ENCODE peak calls at places on chromosomes 4 and X, in four cellular contexts. One of them, this sample, is unnamed.

GRCh38 chr4:56986952-56987351 is 8.3 kb downstream of the POLR2B start:
- DNase-seq in lung: no peak
- DNase-seq in KG1: no peak
- DNase-seq in KBM-7: no peak
- DNase-seq in this sample: no peak

GRCh38 chrX:139766545-139766983 is 58.6 kb upstream of the MCF2 start:
- DNase-seq in lung: no peak
- DNase-seq in KG1: no peak
- DNase-seq in KBM-7: peak; percentile 79
- DNase-seq in this sample: no peak

GRCh38 chr4:69832326-69833030 is 27.5 kb downstream of the SULT1E1 start:
- DNase-seq in lung: no peak
- DNase-seq in KG1: no peak
- DNase-seq in KBM-7: peak; percentile 59
- DNase-seq in this sample: no peak

GRCh38 chr4:55475394-55476243 is 71.1 kb downstream of the CLOCK start:
- DNase-seq in lung: no peak
- DNase-seq in KG1: no peak
- DNase-seq in KBM-7: no peak
- DNase-seq in this sample: no peak

GRCh38 chrX:69232945-69233344 is 67.7 kb upstream of the PJA1 start:
- DNase-seq in lung: no peak
- DNase-seq in KG1: no peak
- DNase-seq in KBM-7: no peak
- DNase-seq in this sample: no peak

GRCh38 chrX:73668779-73669178 is 105.8 kb downstream of the CHIC1 start:
- DNase-seq in lung: no peak
- DNase-seq in KG1: no peak
- DNase-seq in KBM-7: no peak
- DNase-seq in this sample: no peak

GRCh38 chrX:13695601-13696115 is 6.7 kb downstream of the RAB9A start:
- DNase-seq in lung: no peak
- DNase-seq in KG1: no peak
- DNase-seq in KBM-7: peak; percentile 83
- DNase-seq in this sample: no peak

GRCh38 chr4:69115851-69116213 is 19.6 kb downstream of the UGT2B7 start:
- DNase-seq in lung: no peak
- DNase-seq in KG1: no peak
- DNase-seq in KBM-7: no peak
- DNase-seq in this sample: no peak

GRCh38 chrX:130118396-130118795 is 8.1 kb upstream of the ELF4 start:
- DNase-seq in lung: no peak
- DNase-seq in KG1: no peak
- DNase-seq in KBM-7: peak; percentile 43
- DNase-seq in this sample: no peak

GRCh38 chrX:141220342-141221008 is 21.8 kb downstream of the SPANXC start:
- DNase-seq in lung: no peak
- DNase-seq in KG1: no peak
- DNase-seq in KBM-7: no peak
- DNase-seq in this sample: no peak

GRCh38 chr4:140740422-140740821 is 15.8 kb downstream of the TBC1D9 start:
- DNase-seq in lung: no peak
- DNase-seq in KG1: no peak
- DNase-seq in KBM-7: no peak
- DNase-seq in this sample: no peak

GRCh38 chr4:112075129-112075753 is 70.0 kb upstream of the FAM241A start:
- DNase-seq in lung: peak; percentile 30
- DNase-seq in KG1: peak; percentile 35
- DNase-seq in KBM-7: peak; percentile 76
- DNase-seq in this sample: peak; percentile 68

GRCh38 chr4:89894654-89895652 is at the start of gene MMRN1:
- DNase-seq in lung: no peak
- DNase-seq in KG1: peak; percentile 40
- DNase-seq in KBM-7: peak; percentile 67
- DNase-seq in this sample: peak; percentile 22

This sample was measured in OCI-LY7.